ENCODE peak calls at places on chromosomes 16 and 17, in four cellular contexts. D is astrocyte of the cerebellum; T is LoVo; S is CD4-positive, CD25-positive, alpha-beta regulatory T cell. Y is an unnamed sample.

GRCh38 chr16:88481851-88482250 is 28.8 kb downstream of the ZFPM1 start:
- DNase-seq in D (no peak), T (no peak), S (no peak), Y (no peak)

GRCh38 chr17:32111141-32111771 is 31.0 kb upstream of the RHOT1 start:
- DNase-seq in D (peak; percentile 49), T (no peak), S (peak; percentile 33), Y (no peak)

GRCh38 chr16:28157768-28158535 is 53.8 kb downstream of the XPO6 start:
- DNase-seq in D (no peak), T (no peak), S (no peak), Y (no peak)

GRCh38 chr17:45229681-45230409 is 8.2 kb downstream of the FMNL1 start:
- DNase-seq in D (no peak), T (no peak), S (no peak), Y (no peak)

GRCh38 chr17:39208893-39209292 is 8.8 kb downstream of the RPL19 start:
- DNase-seq in D (no peak), T (no peak), S (no peak), Y (no peak)

GRCh38 chr16:22240023-22240697 is 34.1 kb downstream of the EEF2K start:
- DNase-seq in D (no peak), T (no peak), S (no peak), Y (no peak)

GRCh38 chr17:4004517-4005295 is 40.5 kb upstream of the ATP2A3 start:
- DNase-seq in D (no peak), T (no peak), S (peak; percentile 55), Y (no peak)

GRCh38 chr17:45855691-45856315 is 11.1 kb downstream of the SPPL2C start:
- DNase-seq in D (no peak), T (no peak), S (no peak), Y (no peak)

GRCh38 chr17:77358801-77359716 is 218.3 kb downstream of the SEC14L1 start:
- DNase-seq in D (no peak), T (no peak), S (no peak), Y (peak; percentile 34)

GRCh38 chr17:63082273-63082861 is 116.3 kb downstream of the TANC2 start:
- DNase-seq in D (peak; percentile 31), T (no peak), S (peak; percentile 1), Y (no peak)

GRCh38 chr16:86027366-86028126 is 128.6 kb downstream of the IRF8 start:
- DNase-seq in D (no peak), T (peak; percentile 25), S (no peak), Y (no peak)

GRCh38 chr17:35809855-35810461 is 674 bp downstream of the TAF15 start:
- DNase-seq in D (no peak), T (no peak), S (no peak), Y (no peak)

GRCh38 chr17:69466905-69467630 is 52.6 kb downstream of the MAP2K6 start:
- DNase-seq in D (peak; percentile 71), T (no peak), S (no peak), Y (no peak)

GRCh38 chr17:80552523-80552922 is 7.9 kb downstream of the RPTOR start:
- DNase-seq in D (no peak), T (no peak), S (no peak), Y (no peak)

GRCh38 chr17:18173740-18174139 is 9.9 kb upstream of the ALKBH5 start:
- DNase-seq in D (no peak), T (no peak), S (no peak), Y (no peak)

GRCh38 chr17:44334315-44335181 is 9.9 kb upstream of the SLC25A39 start:
- DNase-seq in D (no peak), T (no peak), S (no peak), Y (no peak)

GRCh38 chr17:43006639-43007551 is at the start of gene IFI35:
- DNase-seq in D (peak; percentile 62), T (peak; percentile 85), S (peak; percentile 82), Y (peak; percentile 92)

GRCh38 chr16:50711862-50712567 is 18.6 kb downstream of the NOD2 start:
- DNase-seq in D (no peak), T (no peak), S (no peak), Y (no peak)

GRCh38 chr16:67256701-67257230 is 8.0 kb downstream of the SLC9A5 start:
- DNase-seq in D (no peak), T (no peak), S (no peak), Y (no peak)

GRCh38 chr17:28900986-28901726 is 1.7 kb downstream of the DHRS13 start:
- DNase-seq in D (no peak), T (no peak), S (no peak), Y (no peak)

GRCh38 chr17:72422505-72423285 is 301.9 kb downstream of the SOX9 start:
- DNase-seq in D (peak; percentile 53), T (peak; percentile 83), S (peak; percentile 6), Y (peak; percentile 90)

GRCh38 chr16:3004781-3005284 is 7.9 kb upstream of the CLDN9 start:
- DNase-seq in D (no peak), T (peak; percentile 44), S (no peak), Y (no peak)

GRCh38 chr17:7404737-7405412 is 978 bp upstream of the TMEM256 start:
- DNase-seq in D (no peak), T (no peak), S (no peak), Y (peak; percentile 64)

GRCh38 chr17:61492759-61493526 is 40.7 kb downstream of the TBX4 start:
- DNase-seq in D (no peak), T (no peak), S (no peak), Y (no peak)

GRCh38 chr17:10197721-10198508 is 491 bp downstream of the GAS7 start:
- DNase-seq in D (no peak), T (no peak), S (no peak), Y (no peak)

GRCh38 chr17:752620-753219 is 656 bp upstream of the GEMIN4 start:
- DNase-seq in D (peak; percentile 26), T (no peak), S (no peak), Y (peak; percentile 75)

GRCh38 chr17:2042355-2042929 is 620 bp downstream of the OVCA2 start:
- DNase-seq in D (no peak), T (no peak), S (no peak), Y (no peak)